ENCODE peak calls at places on chromosomes 3 and 15, in five cellular contexts. S is GM10248, Z is T1000, E is T-helper 1 cell, V is GM20000. K is an unnamed sample.

GRCh38 chr3:42656680-42657610 is 3.4 kb downstream of the ZBTB47 start:
- DNase-seq in V (no peak), E (no peak), S (peak; percentile 14), Z (no peak), K (no peak)

GRCh38 chr3:130789678-130790340 is 43.2 kb upstream of the PIK3R4 start:
- DNase-seq in E (no peak), V (no peak), Z (no peak), S (no peak), K (no peak)

GRCh38 chr15:79004336-79004735 is 59.5 kb upstream of the CTSH start:
- DNase-seq in V (peak; percentile 76), E (no peak), Z (no peak), S (peak; percentile 85), K (no peak)

GRCh38 chr3:38011111-38011510 is 18.3 kb downstream of the PLCD1 start:
- DNase-seq in Z (no peak), V (no peak), E (no peak), S (no peak), K (peak; percentile 57)

GRCh38 chr3:185205865-185206264 is 48.0 kb downstream of the EHHADH start:
- DNase-seq in E (no peak), V (no peak), Z (no peak), S (no peak), K (no peak)

GRCh38 chr15:35622641-35623340 is 76.8 kb upstream of the DPH6 start:
- DNase-seq in Z (no peak), V (no peak), S (no peak), E (no peak), K (no peak)

GRCh38 chr3:135392151-135392550 is 573.4 kb upstream of the PPP2R3A start:
- DNase-seq in S (no peak), V (no peak), E (no peak), Z (no peak), K (no peak)

GRCh38 chr15:76861815-76862397 is 43.2 kb downstream of the SCAPER start:
- DNase-seq in S (no peak), Z (no peak), E (no peak), V (no peak), K (no peak)

GRCh38 chr3:54888162-54888561 is 39.7 kb downstream of the LRTM1 start:
- DNase-seq in V (no peak), S (no peak), E (no peak), Z (no peak), K (no peak)

GRCh38 chr3:146468234-146468931 is 978 bp downstream of the PLSCR2 start:
- DNase-seq in E (no peak), S (no peak), Z (no peak), V (no peak), K (no peak)

GRCh38 chr3:146542968-146543367 is 1.4 kb downstream of the PLSCR1 start:
- DNase-seq in S (no peak), E (no peak), V (no peak), Z (no peak), K (no peak)

GRCh38 chr15:27677951-27678350 is 421.2 kb downstream of the OCA2 start:
- DNase-seq in S (no peak), E (no peak), V (no peak), Z (no peak), K (no peak)

GRCh38 chr3:130800829-130801228 is 54.2 kb upstream of the PIK3R4 start:
- DNase-seq in V (no peak), E (no peak), S (no peak), Z (no peak), K (no peak)

GRCh38 chr15:40286061-40286532 is 3.2 kb upstream of the ANKRD63 start:
- DNase-seq in V (no peak), Z (no peak), E (no peak), S (no peak), K (no peak)

GRCh38 chr15:39255760-39256159 is 325.1 kb upstream of the THBS1 start:
- DNase-seq in V (no peak), S (no peak), E (no peak), Z (no peak), K (no peak)

GRCh38 chr3:155658006-155658405 is 86.9 kb downstream of the PLCH1 start:
- DNase-seq in S (no peak), E (no peak), V (no peak), Z (no peak), K (no peak)